ENCODE peak calls at places on chromosomes 5 and 9, in six cellular contexts. A is A673, F is HEK293T, Q is WTC11, T is memory B cell, J is iPS-NIHi11. U is an unnamed sample.

GRCh38 chr9:89455356-89455824 is 42.5 kb downstream of the SEMA4D start:
- DNase-seq in A (no peak), F (no peak), Q (no peak), T (no peak), J (no peak), U (no peak)

GRCh38 chr5:171808951-171809350 is 23.3 kb downstream of the SMIM23 start:
- DNase-seq in A (no peak), F (no peak), Q (no peak), T (no peak), J (no peak), U (no peak)

GRCh38 chr9:138063785-138064184 is 186.2 kb downstream of the CACNA1B start:
- DNase-seq in A (no peak), F (no peak), Q (no peak), T (no peak), J (no peak), U (no peak)

GRCh38 chr5:156971848-156972525 is 9.0 kb upstream of the TIMD4 start:
- DNase-seq in A (no peak), F (no peak), Q (no peak), T (no peak), J (no peak), U (no peak)

GRCh38 chr5:141681695-141682641 is at the start of gene ARAP3:
- DNase-seq in A (no peak), F (peak), Q (peak), T (peak), J (peak), U (no peak)

GRCh38 chr9:134521817-134522501 is 119.6 kb upstream of the COL5A1 start:
- DNase-seq in A (no peak), F (no peak), Q (no peak), T (no peak), J (no peak), U (no peak)

GRCh38 chr5:59807806-59808205 is 85.7 kb downstream of the PDE4D start:
- DNase-seq in A (no peak), F (no peak), Q (no peak), T (no peak), J (no peak), U (no peak)

GRCh38 chr9:124077915-124078572 is 66.5 kb downstream of the LHX2 start:
- DNase-seq in A (no peak), F (no peak), Q (no peak), T (no peak), J (no peak), U (no peak)

GRCh38 chr9:95023217-95024003 is 294.1 kb downstream of the FANCC start:
- DNase-seq in A (no peak), F (no peak), Q (no peak), T (no peak), J (no peak), U (no peak)

GRCh38 chr5:113447651-113448050 is 12.9 kb upstream of the TSSK1B start:
- DNase-seq in A (peak), F (peak), Q (no peak), T (no peak), J (peak), U (no peak)

GRCh38 chr5:139246394-139246793 is 47.1 kb upstream of the MATR3 start:
- DNase-seq in A (peak), F (no peak), Q (peak), T (no peak), J (peak), U (no peak)

GRCh38 chr5:151490617-151491016 is 43.2 kb downstream of the SLC36A1 start:
- DNase-seq in A (no peak), F (no peak), Q (no peak), T (no peak), J (no peak), U (no peak)

GRCh38 chr5:135489466-135490244 is 37.5 kb upstream of the TIFAB start:
- DNase-seq in A (no peak), F (no peak), Q (peak), T (no peak), J (peak), U (no peak)

GRCh38 chr5:124408738-124409453 is 337.5 kb downstream of the ZNF608 start:
- DNase-seq in A (no peak), F (no peak), Q (no peak), T (no peak), J (no peak), U (no peak)

GRCh38 chr9:15485836-15486678 is 24.7 kb downstream of the PSIP1 start:
- DNase-seq in A (peak), F (no peak), Q (no peak), T (no peak), J (no peak), U (no peak)

U was measured in SK-N-MC.